ENCODE peak calls at places on chromosomes 1 and 21, in five cellular contexts. One of them, this sample, is unnamed.

GRCh38 chr1:27959792-27960603 is at the start of gene XKR8:
- DNase-seq in posterior vena cava: peak
- DNase-seq in CD8-positive, alpha-beta T cell: peak
- DNase-seq in mesenteric fat pad: peak
- DNase-seq in activated gamma-delta T cell: peak
- DNase-seq in this sample: peak

GRCh38 chr1:22077728-22078127 is 25.2 kb downstream of the CDC42 start:
- DNase-seq in posterior vena cava: no peak
- DNase-seq in CD8-positive, alpha-beta T cell: no peak
- DNase-seq in activated gamma-delta T cell: no peak
- DNase-seq in mesenteric fat pad: no peak
- DNase-seq in this sample: no peak

GRCh38 chr1:109850827-109851226 is 59.8 kb upstream of the CSF1 start:
- DNase-seq in mesenteric fat pad: no peak
- DNase-seq in posterior vena cava: no peak
- DNase-seq in activated gamma-delta T cell: no peak
- DNase-seq in CD8-positive, alpha-beta T cell: no peak
- DNase-seq in this sample: no peak

GRCh38 chr1:114377356-114377755 is 133.6 kb downstream of the TRIM33 start:
- DNase-seq in CD8-positive, alpha-beta T cell: no peak
- DNase-seq in activated gamma-delta T cell: no peak
- DNase-seq in mesenteric fat pad: no peak
- DNase-seq in posterior vena cava: no peak
- DNase-seq in this sample: no peak

GRCh38 chr1:21510113-21510493 is 880 bp downstream of the ALPL start:
- DNase-seq in posterior vena cava: no peak
- DNase-seq in CD8-positive, alpha-beta T cell: no peak
- DNase-seq in activated gamma-delta T cell: no peak
- DNase-seq in mesenteric fat pad: no peak
- DNase-seq in this sample: no peak

GRCh38 chr1:12201343-12202189 is 28.3 kb upstream of the VPS13D start:
- DNase-seq in CD8-positive, alpha-beta T cell: peak
- DNase-seq in mesenteric fat pad: no peak
- DNase-seq in activated gamma-delta T cell: no peak
- DNase-seq in posterior vena cava: no peak
- DNase-seq in this sample: no peak

GRCh38 chr1:51270751-51271150 is 34.7 kb downstream of the RNF11 start:
- DNase-seq in posterior vena cava: no peak
- DNase-seq in activated gamma-delta T cell: no peak
- DNase-seq in mesenteric fat pad: no peak
- DNase-seq in CD8-positive, alpha-beta T cell: no peak
- DNase-seq in this sample: no peak

GRCh38 chr1:53625766-53626520 is 113.0 kb downstream of the GLIS1 start:
- DNase-seq in CD8-positive, alpha-beta T cell: no peak
- DNase-seq in mesenteric fat pad: peak
- DNase-seq in posterior vena cava: peak
- DNase-seq in activated gamma-delta T cell: no peak
- DNase-seq in this sample: no peak

GRCh38 chr1:28860332-28861073 is 48.5 kb downstream of the OPRD1 start:
- DNase-seq in CD8-positive, alpha-beta T cell: no peak
- DNase-seq in mesenteric fat pad: no peak
- DNase-seq in activated gamma-delta T cell: no peak
- DNase-seq in posterior vena cava: no peak
- DNase-seq in this sample: no peak

GRCh38 chr1:86436041-86436440 is 12.1 kb downstream of the CLCA2 start:
- DNase-seq in CD8-positive, alpha-beta T cell: no peak
- DNase-seq in mesenteric fat pad: no peak
- DNase-seq in activated gamma-delta T cell: no peak
- DNase-seq in posterior vena cava: no peak
- DNase-seq in this sample: no peak

GRCh38 chr1:153790282-153790995 is 15.2 kb downstream of the SLC27A3 start:
- DNase-seq in mesenteric fat pad: no peak
- DNase-seq in activated gamma-delta T cell: no peak
- DNase-seq in CD8-positive, alpha-beta T cell: no peak
- DNase-seq in posterior vena cava: peak
- DNase-seq in this sample: no peak

GRCh38 chr1:15959847-15960446 is 16.0 kb downstream of the ZBTB17 start:
- DNase-seq in activated gamma-delta T cell: no peak
- DNase-seq in posterior vena cava: no peak
- DNase-seq in CD8-positive, alpha-beta T cell: no peak
- DNase-seq in mesenteric fat pad: no peak
- DNase-seq in this sample: no peak

GRCh38 chr1:1302951-1303509 is 4.7 kb downstream of the ACAP3 start:
- DNase-seq in CD8-positive, alpha-beta T cell: no peak
- DNase-seq in activated gamma-delta T cell: no peak
- DNase-seq in posterior vena cava: no peak
- DNase-seq in mesenteric fat pad: no peak
- DNase-seq in this sample: no peak

GRCh38 chr21:38486221-38486620 is 12.1 kb downstream of the ERG start:
- DNase-seq in activated gamma-delta T cell: no peak
- DNase-seq in mesenteric fat pad: no peak
- DNase-seq in posterior vena cava: no peak
- DNase-seq in CD8-positive, alpha-beta T cell: no peak
- DNase-seq in this sample: no peak

GRCh38 chr1:58727363-58727762 is 27.5 kb upstream of the MYSM1 start:
- DNase-seq in activated gamma-delta T cell: no peak
- DNase-seq in mesenteric fat pad: no peak
- DNase-seq in posterior vena cava: no peak
- DNase-seq in CD8-positive, alpha-beta T cell: no peak
- DNase-seq in this sample: no peak

GRCh38 chr1:26360051-26360806 is 6.3 kb upstream of the CRYBG2 start:
- DNase-seq in mesenteric fat pad: no peak
- DNase-seq in posterior vena cava: no peak
- DNase-seq in activated gamma-delta T cell: no peak
- DNase-seq in CD8-positive, alpha-beta T cell: peak
- DNase-seq in this sample: peak

GRCh38 chr1:154342132-154342531 is 16.8 kb downstream of the ATP8B2 start:
- DNase-seq in activated gamma-delta T cell: no peak
- DNase-seq in CD8-positive, alpha-beta T cell: no peak
- DNase-seq in posterior vena cava: no peak
- DNase-seq in mesenteric fat pad: no peak
- DNase-seq in this sample: no peak

GRCh38 chr21:33750017-33750416 is 107.7 kb downstream of the ITSN1 start:
- DNase-seq in mesenteric fat pad: no peak
- DNase-seq in posterior vena cava: no peak
- DNase-seq in activated gamma-delta T cell: no peak
- DNase-seq in CD8-positive, alpha-beta T cell: no peak
- DNase-seq in this sample: no peak

GRCh38 chr1:230112131-230112701 is 45.2 kb downstream of the GALNT2 start:
- DNase-seq in activated gamma-delta T cell: no peak
- DNase-seq in CD8-positive, alpha-beta T cell: no peak
- DNase-seq in posterior vena cava: no peak
- DNase-seq in mesenteric fat pad: no peak
- DNase-seq in this sample: no peak

GRCh38 chr1:64917328-64917861 is 49.0 kb downstream of the JAK1 start:
- DNase-seq in posterior vena cava: peak
- DNase-seq in CD8-positive, alpha-beta T cell: no peak
- DNase-seq in mesenteric fat pad: no peak
- DNase-seq in activated gamma-delta T cell: no peak
- DNase-seq in this sample: no peak

GRCh38 chr21:42571391-42572150 is 57.9 kb downstream of the SLC37A1 start:
- DNase-seq in activated gamma-delta T cell: no peak
- DNase-seq in mesenteric fat pad: peak
- DNase-seq in CD8-positive, alpha-beta T cell: no peak
- DNase-seq in posterior vena cava: peak
- DNase-seq in this sample: no peak

GRCh38 chr1:109617291-109617801 is 2.1 kb downstream of the GNAT2 start:
- DNase-seq in activated gamma-delta T cell: no peak
- DNase-seq in posterior vena cava: no peak
- DNase-seq in mesenteric fat pad: peak
- DNase-seq in CD8-positive, alpha-beta T cell: no peak
- DNase-seq in this sample: no peak

This sample was measured in mesothelial cell of epicardium.